ENCODE peak calls at places on chromosome 17, in seven cellular contexts. F is central memory CD4-positive, alpha-beta T cell; B is activated CD4-positive, alpha-beta T cell treated with anti-CD3 and anti-CD28 coated beads, Interleukin-2, amount 50 U/mL, for 1 hour; X is brain pericyte; V is hippocampal formation; T is left lung; W is effector memory CD8-positive, alpha-beta T cell. A is an unnamed sample.

GRCh38 chr17:74407384-74407783 is 24.5 kb upstream of the GPRC5C start:
- DNase-seq in T (no peak), B (no peak), W (no peak), X (no peak), V (no peak), F (no peak), A (no peak)

GRCh38 chr17:12983986-12984932 is 33.6 kb downstream of the ELAC2 start:
- DNase-seq in W (no peak), F (no peak), T (no peak), V (no peak), X (no peak), B (no peak), A (no peak)

GRCh38 chr17:47223460-47223859 is 14.3 kb downstream of the MYL4 start:
- DNase-seq in F (no peak), W (no peak), B (no peak), X (no peak), T (no peak), V (no peak), A (no peak)

GRCh38 chr17:19534562-19535149 is 1.0 kb downstream of the SLC47A1 start:
- DNase-seq in B (no peak), F (no peak), W (no peak), X (no peak), V (no peak), T (no peak), A (no peak)

GRCh38 chr17:39799395-39799794 is 61.7 kb downstream of the GRB7 start:
- DNase-seq in W (no peak), T (no peak), F (no peak), X (no peak), V (no peak), B (no peak), A (no peak)

GRCh38 chr17:49579522-49579921 is 3.9 kb downstream of the NXPH3 start:
- DNase-seq in X (no peak), W (no peak), T (no peak), V (no peak), B (no peak), F (no peak), A (no peak)

GRCh38 chr17:49471769-49472168 is 23.3 kb upstream of the NGFR start:
- DNase-seq in W (no peak), F (no peak), T (no peak), V (no peak), B (no peak), X (no peak), A (no peak)

GRCh38 chr17:51435641-51436091 is 175.3 kb downstream of the UTP18 start:
- DNase-seq in B (peak; percentile 57), V (peak; percentile 11), X (no peak), W (no peak), F (peak; percentile 42), T (no peak), A (peak; percentile 85)

GRCh38 chr17:40540448-40540847 is 24.8 kb downstream of the CCR7 start:
- DNase-seq in T (no peak), F (peak; percentile 61), X (no peak), B (peak; percentile 58), W (peak; percentile 51), V (no peak), A (no peak)

GRCh38 chr17:1783834-1784611 is 22.2 kb downstream of the SERPINF1 start:
- DNase-seq in T (no peak), F (no peak), W (no peak), V (no peak), B (no peak), X (no peak), A (no peak)

GRCh38 chr17:18916816-18917496 is 35.0 kb upstream of the SLC5A10 start:
- DNase-seq in T (no peak), X (no peak), V (no peak), B (no peak), W (no peak), F (no peak), A (no peak)

GRCh38 chr17:75762513-75763268 is 2.3 kb downstream of the GALK1 start:
- DNase-seq in T (peak; percentile 69), W (no peak), V (no peak), B (no peak), F (no peak), X (no peak), A (no peak)

GRCh38 chr17:17840751-17841591 is 4.2 kb upstream of the SREBF1 start:
- DNase-seq in W (no peak), B (no peak), V (peak; percentile 80), T (no peak), F (no peak), X (no peak), A (peak; percentile 39)

GRCh38 chr17:66466933-66467367 is 164.5 kb downstream of the PRKCA start:
- DNase-seq in F (no peak), W (no peak), X (peak; percentile 86), T (no peak), V (no peak), B (no peak), A (peak; percentile 23)

GRCh38 chr17:73340093-73340596 is 28.3 kb upstream of the CDC42EP4 start:
- DNase-seq in B (no peak), V (no peak), T (no peak), X (no peak), W (no peak), F (no peak), A (no peak)

GRCh38 chr17:65547253-65547670 is 14.2 kb downstream of the AXIN2 start:
- DNase-seq in T (no peak), V (no peak), X (no peak), B (no peak), F (peak; percentile 32), W (no peak), A (no peak)

GRCh38 chr17:6638046-6638908 is 2.2 kb downstream of the KIAA0753 start:
- DNase-seq in X (no peak), B (no peak), V (no peak), F (no peak), T (peak; percentile 76), W (no peak), A (no peak)

GRCh38 chr17:18042969-18043368 is 3.8 kb downstream of the GID4 start:
- DNase-seq in F (no peak), V (no peak), W (no peak), X (no peak), B (no peak), T (no peak), A (no peak)

GRCh38 chr17:42698736-42699414 is 16.5 kb downstream of the CNTNAP1 start:
- DNase-seq in T (no peak), V (no peak), X (no peak), B (no peak), W (no peak), F (no peak), A (no peak)

GRCh38 chr17:80795737-80796136 is 195.9 kb upstream of the CHMP6 start:
- DNase-seq in T (peak; percentile 66), F (no peak), V (peak; percentile 60), X (no peak), W (no peak), B (no peak), A (no peak)

GRCh38 chr17:2797226-2797625 is 988 bp downstream of the RAP1GAP2 start:
- DNase-seq in X (no peak), V (no peak), B (no peak), T (peak; percentile 61), F (no peak), W (no peak), A (no peak)

GRCh38 chr17:38908676-38909181 is 16.7 kb upstream of the LASP1NB start:
- DNase-seq in F (no peak), T (no peak), V (no peak), W (no peak), X (no peak), B (no peak), A (no peak)

GRCh38 chr17:27323538-27324212 is 29.8 kb downstream of the WSB1 start:
- DNase-seq in X (no peak), V (no peak), B (no peak), W (no peak), F (no peak), T (peak; percentile 89), A (peak; percentile 67)